ENCODE peak calls at places on chromosomes 4 and X, in four cellular contexts. One of them, this sample, is unnamed.
A peak's percentile ranks its signal among the peaks of the same experiment; 100 is the strongest.

GRCh38 chrX:6448003-6448402 is 86.9 kb downstream of the VCX3A start:
- DNase-seq in tibial nerve: no peak
- DNase-seq in fibroblast of lung: no peak
- DNase-seq in left ventricle myocardium inferior: no peak
- DNase-seq in this sample: no peak

GRCh38 chrX:56733459-56734046 is 4.5 kb downstream of the NBDY start:
- DNase-seq in tibial nerve: peak; percentile 25
- DNase-seq in fibroblast of lung: peak; percentile 51
- DNase-seq in left ventricle myocardium inferior: no peak
- DNase-seq in this sample: no peak

GRCh38 chrX:71637848-71638247 is 19.5 kb upstream of the CXCR3 start:
- DNase-seq in tibial nerve: no peak
- DNase-seq in fibroblast of lung: peak; percentile 12
- DNase-seq in left ventricle myocardium inferior: no peak
- DNase-seq in this sample: no peak

GRCh38 chr4:4599886-4600285 is 58.0 kb upstream of the STX18 start:
- DNase-seq in tibial nerve: no peak
- DNase-seq in fibroblast of lung: no peak
- DNase-seq in left ventricle myocardium inferior: no peak
- DNase-seq in this sample: no peak

GRCh38 chr4:56627985-56628384 is 53.1 kb downstream of the HOPX start:
- DNase-seq in tibial nerve: no peak
- DNase-seq in fibroblast of lung: no peak
- DNase-seq in left ventricle myocardium inferior: no peak
- DNase-seq in this sample: no peak

GRCh38 chrX:110444996-110445395 is 86.3 kb downstream of the RTL9 start:
- DNase-seq in tibial nerve: no peak
- DNase-seq in fibroblast of lung: no peak
- DNase-seq in left ventricle myocardium inferior: no peak
- DNase-seq in this sample: no peak

GRCh38 chr4:145505945-145506344 is 24.3 kb downstream of the SMAD1 start:
- DNase-seq in tibial nerve: no peak
- DNase-seq in fibroblast of lung: no peak
- DNase-seq in left ventricle myocardium inferior: no peak
- DNase-seq in this sample: no peak

GRCh38 chr4:2796261-2797187 is 3.6 kb downstream of the SH3BP2 start:
- DNase-seq in tibial nerve: peak; percentile 25
- DNase-seq in fibroblast of lung: peak; percentile 47
- DNase-seq in left ventricle myocardium inferior: no peak
- DNase-seq in this sample: peak; percentile 44

GRCh38 chr4:61555789-61556188 is 355.7 kb downstream of the ADGRL3 start:
- DNase-seq in tibial nerve: no peak
- DNase-seq in fibroblast of lung: peak; percentile 58
- DNase-seq in left ventricle myocardium inferior: no peak
- DNase-seq in this sample: no peak

GRCh38 chr4:82614868-82615449 is 53.2 kb upstream of the TMEM150C start:
- DNase-seq in tibial nerve: no peak
- DNase-seq in fibroblast of lung: peak; percentile 9
- DNase-seq in left ventricle myocardium inferior: no peak
- DNase-seq in this sample: no peak

GRCh38 chr4:24477919-24478318 is 106.4 kb downstream of the DHX15 start:
- DNase-seq in tibial nerve: no peak
- DNase-seq in fibroblast of lung: peak; percentile 84
- DNase-seq in left ventricle myocardium inferior: peak; percentile 51
- DNase-seq in this sample: no peak

GRCh38 chr4:1210241-1210841 is 38.0 kb upstream of the SPON2 start:
- DNase-seq in tibial nerve: no peak
- DNase-seq in fibroblast of lung: no peak
- DNase-seq in left ventricle myocardium inferior: peak; percentile 17
- DNase-seq in this sample: no peak

DNA sequence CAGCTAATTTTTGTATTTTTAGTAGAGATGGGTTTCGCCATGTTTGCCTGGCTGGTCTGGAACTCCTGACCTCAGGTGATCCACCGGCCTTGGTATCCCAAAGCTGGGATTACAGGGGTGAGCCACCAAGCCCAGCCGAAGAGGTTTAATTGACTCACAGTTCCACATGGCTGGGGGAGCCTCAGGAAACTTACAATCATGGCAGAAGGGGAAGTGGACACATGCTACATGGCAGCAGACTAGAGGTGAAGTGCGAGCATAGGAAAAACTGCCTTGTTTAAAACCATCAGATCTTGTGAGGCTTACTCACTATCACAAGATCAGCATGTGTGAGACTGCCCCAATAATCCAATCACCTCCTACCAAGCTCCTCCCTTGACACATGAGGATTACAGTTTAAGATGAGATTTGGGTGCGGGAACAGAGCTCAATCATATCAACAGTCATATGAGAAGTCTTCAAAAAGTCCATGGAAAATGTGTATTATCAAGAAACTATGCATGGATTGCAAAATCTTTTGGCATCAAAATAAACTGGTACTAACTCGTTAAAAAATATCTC is 25.8 kb upstream of the RPL39 start:
- DNase-seq in tibial nerve: no peak
- DNase-seq in fibroblast of lung: peak; percentile 28
- DNase-seq in left ventricle myocardium inferior: no peak
- DNase-seq in this sample: no peak
- H3K27ac ChIP-seq in tibial nerve: no peak overlapping the region
- H3K27ac ChIP-seq in fibroblast of lung: no peak overlapping the region
- H3K27ac ChIP-seq in left ventricle myocardium inferior: no peak overlapping the region
- H3K27ac ChIP-seq in this sample: no peak overlapping the region

GRCh38 chr4:152805071-152805650 is 25.4 kb downstream of the ARFIP1 start:
- DNase-seq in tibial nerve: no peak
- DNase-seq in fibroblast of lung: no peak
- DNase-seq in left ventricle myocardium inferior: no peak
- DNase-seq in this sample: no peak
- H3K4me3 ChIP-seq in tibial nerve: no peak overlapping the region
- H3K4me3 ChIP-seq in fibroblast of lung: no peak overlapping the region
- H3K4me3 ChIP-seq in left ventricle myocardium inferior: no peak overlapping the region
- H3K4me3 ChIP-seq in this sample: no peak overlapping the region

DNA sequence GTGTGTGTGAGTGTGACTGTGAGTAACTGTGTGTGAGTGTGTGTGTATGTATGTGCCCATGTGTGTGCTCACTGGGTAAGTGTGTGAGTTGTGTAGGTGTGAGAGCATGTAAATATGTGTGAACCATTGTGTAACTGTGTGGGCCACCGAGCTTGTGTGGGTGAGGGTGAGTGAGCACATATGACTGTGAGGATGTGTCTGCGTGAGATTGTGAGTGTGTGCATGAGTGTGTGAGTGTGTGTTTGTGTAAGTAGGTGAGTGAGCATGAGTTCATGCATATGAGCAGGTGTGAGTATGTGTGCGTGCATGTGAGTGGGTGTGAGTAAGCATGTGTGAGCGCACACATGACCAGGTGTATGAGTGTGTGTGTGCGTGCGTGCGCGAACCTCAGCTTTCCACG is 1.4 kb upstream of the ATP2B3 start:
- DNase-seq in tibial nerve: no peak
- DNase-seq in fibroblast of lung: no peak
- DNase-seq in left ventricle myocardium inferior: no peak
- DNase-seq in this sample: no peak
- H3K27me3 ChIP-seq in tibial nerve: no peaks in the 10 kb centered on the region
- H3K27me3 ChIP-seq in fibroblast of lung: peaks cover 7% of the 10 kb centered on the region
- H3K27me3 ChIP-seq in left ventricle myocardium inferior: peaks cover 48% of the 10 kb centered on the region
- H3K27me3 ChIP-seq in this sample: peaks cover 12% of the 10 kb centered on the region

DNA sequence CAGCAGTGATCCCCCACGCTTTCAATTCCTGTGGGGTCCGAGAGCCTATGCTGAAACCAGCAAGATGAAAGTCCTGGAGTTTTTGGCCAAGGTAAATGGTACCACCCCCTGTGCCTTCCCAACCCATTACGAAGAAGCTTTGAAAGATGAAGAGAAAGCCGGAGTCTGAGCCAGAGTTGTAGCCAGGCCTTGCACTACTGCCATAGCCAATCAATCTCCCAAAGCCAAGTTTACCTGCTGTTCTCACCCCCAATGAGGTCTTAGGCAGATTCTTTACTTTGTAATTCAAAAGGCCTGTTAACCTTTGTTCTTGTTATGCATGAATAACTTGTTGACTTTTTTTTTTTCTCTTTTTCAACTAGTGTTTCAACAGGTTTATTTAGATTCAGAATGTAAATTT is 4.0 kb downstream of the MAGEB2 start:
- DNase-seq in tibial nerve: no peak
- DNase-seq in fibroblast of lung: no peak
- DNase-seq in left ventricle myocardium inferior: no peak
- DNase-seq in this sample: no peak
- H3K27ac ChIP-seq in tibial nerve: no peak overlapping the region
- H3K27ac ChIP-seq in fibroblast of lung: no peak overlapping the region
- H3K27ac ChIP-seq in left ventricle myocardium inferior: no peak overlapping the region
- H3K27ac ChIP-seq in this sample: no peak overlapping the region

GRCh38 chrX:24153175-24153795 is 3.8 kb downstream of the ZFX start:
- DNase-seq in tibial nerve: no peak
- DNase-seq in fibroblast of lung: no peak
- DNase-seq in left ventricle myocardium inferior: no peak
- DNase-seq in this sample: no peak
- H3K4me3 ChIP-seq in tibial nerve: peak overlapping the region; percentile 12
- H3K4me3 ChIP-seq in fibroblast of lung: peak overlapping the region; percentile 31
- H3K4me3 ChIP-seq in left ventricle myocardium inferior: peak overlapping the region; percentile 80
- H3K4me3 ChIP-seq in this sample: no peak overlapping the region

GRCh38 chrX:25006586-25007058 is 9.1 kb downstream of the ARX start:
- DNase-seq in tibial nerve: no peak
- DNase-seq in fibroblast of lung: no peak
- DNase-seq in left ventricle myocardium inferior: no peak
- DNase-seq in this sample: no peak
- H3K27me3 ChIP-seq in tibial nerve: no peaks in the 10 kb centered on the region
- H3K27me3 ChIP-seq in fibroblast of lung: peaks cover 56% of the 10 kb centered on the region
- H3K27me3 ChIP-seq in left ventricle myocardium inferior: peaks cover 98% of the 10 kb centered on the region
- H3K27me3 ChIP-seq in this sample: peaks cover 98% of the 10 kb centered on the region

DNA sequence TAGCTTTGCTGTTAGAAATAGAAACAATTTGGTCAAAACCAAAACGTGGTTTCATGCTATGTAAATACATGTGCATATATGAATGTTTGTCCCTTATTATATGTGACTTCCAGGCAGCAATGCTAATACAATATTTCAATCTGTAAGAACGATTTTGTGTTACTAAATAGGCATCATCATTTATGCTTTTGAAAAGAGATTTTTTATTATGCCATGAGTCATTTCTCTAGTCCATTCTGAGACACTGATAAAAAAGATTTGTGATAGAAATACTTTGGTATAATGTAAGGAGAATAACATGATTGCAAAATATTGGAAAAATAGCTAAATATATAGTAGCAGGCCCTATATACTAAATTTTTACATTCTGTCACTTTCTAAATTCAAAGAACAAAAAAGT is 28.9 kb downstream of the SYNPO2 start:
- DNase-seq in tibial nerve: no peak
- DNase-seq in fibroblast of lung: no peak
- DNase-seq in left ventricle myocardium inferior: no peak
- DNase-seq in this sample: no peak
- H3K27ac ChIP-seq in tibial nerve: no peak overlapping the region
- H3K27ac ChIP-seq in fibroblast of lung: no peak overlapping the region
- H3K27ac ChIP-seq in left ventricle myocardium inferior: peak overlapping the region; percentile 88
- H3K27ac ChIP-seq in this sample: no peak overlapping the region

DNA sequence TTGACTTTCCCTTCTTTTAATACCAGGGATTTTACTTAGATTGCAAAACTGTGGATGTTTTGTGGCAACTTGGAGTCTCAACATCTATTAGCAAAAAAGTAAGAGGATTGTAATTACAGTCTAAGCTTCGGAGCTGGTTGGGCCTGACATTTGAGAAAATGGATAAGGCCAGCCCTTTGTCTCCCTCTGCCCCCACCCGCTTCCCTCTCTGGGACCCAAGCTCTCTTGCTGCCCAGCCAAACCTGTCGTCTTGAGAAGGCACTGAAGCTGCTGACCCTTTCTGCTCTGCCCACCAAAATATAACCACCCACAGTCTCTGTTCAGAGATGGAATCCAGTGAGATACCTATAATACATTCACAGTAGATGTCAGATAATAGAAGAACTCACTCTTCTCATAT is 49.6 kb downstream of the SHROOM3 start:
- DNase-seq in tibial nerve: no peak
- DNase-seq in fibroblast of lung: no peak
- DNase-seq in left ventricle myocardium inferior: no peak
- DNase-seq in this sample: no peak
- H3K4me3 ChIP-seq in tibial nerve: no peak overlapping the region
- H3K4me3 ChIP-seq in fibroblast of lung: no peak overlapping the region
- H3K4me3 ChIP-seq in left ventricle myocardium inferior: no peak overlapping the region
- H3K4me3 ChIP-seq in this sample: no peak overlapping the region

GRCh38 chr4:85938902-85939301 is 421.0 kb downstream of the MAPK10 start:
- DNase-seq in tibial nerve: no peak
- DNase-seq in fibroblast of lung: no peak
- DNase-seq in left ventricle myocardium inferior: no peak
- DNase-seq in this sample: no peak

GRCh38 chr4:85939595-85939994 is 420.3 kb downstream of the MAPK10 start:
- DNase-seq in tibial nerve: no peak
- DNase-seq in fibroblast of lung: no peak
- DNase-seq in left ventricle myocardium inferior: no peak
- DNase-seq in this sample: no peak

GRCh38 chr4:85938062-85938461 is 421.8 kb downstream of the MAPK10 start:
- DNase-seq in tibial nerve: no peak
- DNase-seq in fibroblast of lung: no peak
- DNase-seq in left ventricle myocardium inferior: no peak
- DNase-seq in this sample: no peak

GRCh38 chr4:85940131-85940530 is 419.7 kb downstream of the MAPK10 start:
- DNase-seq in tibial nerve: no peak
- DNase-seq in fibroblast of lung: no peak
- DNase-seq in left ventricle myocardium inferior: no peak
- DNase-seq in this sample: no peak

DNA sequence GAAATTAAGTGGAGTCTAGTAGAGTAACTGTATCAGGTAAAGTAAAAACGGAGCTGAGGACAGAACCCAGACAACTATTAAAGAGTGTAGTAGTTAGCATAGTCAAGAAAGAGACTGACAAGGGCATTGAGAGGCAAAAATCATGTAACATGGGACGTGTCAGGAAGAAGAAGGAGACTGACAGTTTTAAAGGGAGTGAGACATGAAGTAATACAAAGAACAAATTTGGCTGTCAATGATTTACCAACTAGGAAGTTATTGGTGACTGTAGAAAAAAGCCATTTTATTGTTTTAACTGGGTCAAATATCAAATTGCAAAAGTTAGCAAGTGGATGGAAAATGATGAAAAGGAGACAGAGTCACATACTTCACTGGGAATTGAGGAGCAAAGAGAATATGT is 422.3 kb downstream of the MAPK10 start:
- DNase-seq in tibial nerve: no peak
- DNase-seq in fibroblast of lung: no peak
- DNase-seq in left ventricle myocardium inferior: no peak
- DNase-seq in this sample: no peak
- H3K27me3 ChIP-seq in tibial nerve: no peaks in the 10 kb centered on the region
- H3K27me3 ChIP-seq in fibroblast of lung: no peaks in the 10 kb centered on the region
- H3K27me3 ChIP-seq in left ventricle myocardium inferior: no peaks in the 10 kb centered on the region
- H3K27me3 ChIP-seq in this sample: no peaks in the 10 kb centered on the region

This sample was measured in dorsolateral prefrontal cortex.